ENCODE peak calls at places on chromosome 17, in eight cellular contexts. K, D, I, X, S, A, M and T are unnamed samples.

GRCh38 chr17:65401581-65401980 is 159.9 kb downstream of the AXIN2 start:
- DNase-seq in K (no peak), D (no peak), I (no peak), X (no peak), S (no peak), A (no peak), M (no peak), T (no peak)

GRCh38 chr17:19274893-19275292 is 37.7 kb downstream of the EPN2 start:
- DNase-seq in K (no peak), D (no peak), I (no peak), X (no peak), S (no peak), A (no peak), M (no peak), T (no peak)

GRCh38 chr17:56593073-56593740 is at the start of gene NOG:
- DNase-seq in K (peak), D (no peak), I (peak), X (no peak), S (peak), A (peak), M (peak), T (peak)

GRCh38 chr17:73613947-73614655 is 30.1 kb downstream of the SDK2 start:
- DNase-seq in K (no peak), D (no peak), I (no peak), X (no peak), S (no peak), A (no peak), M (no peak), T (no peak)

GRCh38 chr17:65557349-65558310 is 3.8 kb downstream of the AXIN2 start:
- DNase-seq in K (no peak), D (no peak), I (no peak), X (no peak), S (no peak), A (peak), M (no peak), T (no peak)

GRCh38 chr17:3879591-3880417 is 13.0 kb downstream of the CAMKK1 start:
- DNase-seq in K (no peak), D (no peak), I (no peak), X (no peak), S (no peak), A (no peak), M (no peak), T (no peak)

GRCh38 chr17:79783891-79784290 is 5.9 kb downstream of the CBX2 start:
- DNase-seq in K (no peak), D (no peak), I (no peak), X (no peak), S (no peak), A (no peak), M (no peak), T (no peak)

GRCh38 chr17:39001703-39002637 is 34.8 kb upstream of the FBXO47 start:
- DNase-seq in K (peak), D (peak), I (no peak), X (no peak), S (peak), A (no peak), M (no peak), T (no peak)

GRCh38 chr17:81000631-81001357 is 9.2 kb downstream of the CHMP6 start:
- DNase-seq in K (no peak), D (no peak), I (no peak), X (no peak), S (no peak), A (no peak), M (no peak), T (peak)

GRCh38 chr17:37643118-37643766 is at the start of gene DDX52:
- DNase-seq in K (peak), D (peak), I (peak), X (peak), S (peak), A (peak), M (peak), T (peak)

GRCh38 chr17:31492880-31493655 is 101.6 kb downstream of the RAB11FIP4 start:
- DNase-seq in K (peak), D (no peak), I (no peak), X (peak), S (no peak), A (peak), M (peak), T (peak)

GRCh38 chr17:81543756-81544155 is 8.4 kb downstream of the FAAP100 start:
- DNase-seq in K (no peak), D (no peak), I (no peak), X (no peak), S (no peak), A (no peak), M (no peak), T (no peak)

GRCh38 chr17:62708587-62708986 is 81.1 kb downstream of the MRC2 start:
- DNase-seq in K (no peak), D (no peak), I (no peak), X (no peak), S (no peak), A (no peak), M (no peak), T (no peak)

GRCh38 chr17:62802531-62803205 is 5.4 kb downstream of the MARCHF10 start:
- DNase-seq in K (no peak), D (no peak), I (no peak), X (no peak), S (no peak), A (no peak), M (no peak), T (no peak)

GRCh38 chr17:28404461-28404811 is 1.6 kb downstream of the SLC46A1 start:
- DNase-seq in K (no peak), D (no peak), I (no peak), X (no peak), S (no peak), A (no peak), M (no peak), T (no peak)

GRCh38 chr17:78497115-78497540 is 80.1 kb downstream of the DNAH17 start:
- DNase-seq in K (peak), D (peak), I (peak), X (no peak), S (peak), A (peak), M (peak), T (peak)

GRCh38 chr17:3796110-3796821 is 4.7 kb downstream of the ITGAE start:
- DNase-seq in K (no peak), D (no peak), I (no peak), X (peak), S (no peak), A (peak), M (peak), T (no peak)

GRCh38 chr17:72373910-72374741 is 253.3 kb downstream of the SOX9 start:
- DNase-seq in K (peak), D (no peak), I (no peak), X (no peak), S (no peak), A (no peak), M (no peak), T (no peak)

GRCh38 chr17:2697611-2698162 is 13.9 kb downstream of the CLUH start:
- DNase-seq in K (no peak), D (peak), I (no peak), X (no peak), S (no peak), A (no peak), M (peak), T (peak)

GRCh38 chr17:28967240-28968135 is 16.2 kb upstream of the PHF12 start:
- DNase-seq in K (no peak), D (no peak), I (no peak), X (no peak), S (no peak), A (no peak), M (no peak), T (no peak)

GRCh38 chr17:49465352-49465751 is 29.7 kb upstream of the NGFR start:
- DNase-seq in K (no peak), D (no peak), I (no peak), X (no peak), S (no peak), A (no peak), M (no peak), T (no peak)

GRCh38 chr17:32275060-32276042 is 9.7 kb downstream of the RHBDL3 start:
- DNase-seq in K (peak), D (peak), I (no peak), X (no peak), S (peak), A (no peak), M (no peak), T (no peak)

GRCh38 chr17:77606146-77606864 is 352.2 kb upstream of the TNRC6C start:
- DNase-seq in K (no peak), D (no peak), I (no peak), X (no peak), S (no peak), A (no peak), M (no peak), T (no peak)